ENCODE peak calls at places on chromosomes 4 and X, in six cellular contexts. V, N, J, I, C and S are unnamed samples.

GRCh38 chr4:179858221-179858620 is 2385.0 kb upstream of the TENM3 start:
- DNase-seq in V (no peak), N (no peak), J (no peak), I (no peak), C (no peak), S (no peak)

GRCh38 chr4:94758141-94758699 is 465 bp downstream of the BMPR1B start:
- DNase-seq in V (peak), N (peak), J (no peak), I (peak), C (no peak), S (peak)

GRCh38 chr4:156476359-156476758 is 495.2 kb downstream of the PDGFC start:
- DNase-seq in V (peak), N (no peak), J (no peak), I (no peak), C (no peak), S (peak)

GRCh38 chrX:119391279-119391678 is 7.9 kb upstream of the SLC25A43 start:
- DNase-seq in V (peak), N (no peak), J (no peak), I (peak), C (no peak), S (peak)

GRCh38 chr4:71389149-71389840 is 50.5 kb downstream of the SLC4A4 start:
- DNase-seq in V (no peak), N (no peak), J (no peak), I (no peak), C (no peak), S (no peak)

GRCh38 chrX:74520291-74520690 is 94.1 kb downstream of the RLIM start:
- DNase-seq in V (no peak), N (no peak), J (no peak), I (no peak), C (no peak), S (no peak)

GRCh38 chr4:24595662-24596061 is 11.3 kb upstream of the DHX15 start:
- DNase-seq in V (no peak), N (no peak), J (no peak), I (no peak), C (no peak), S (no peak)

GRCh38 chr4:188171551-188171950 is 32.3 kb downstream of the TRIML1 start:
- DNase-seq in V (no peak), N (no peak), J (no peak), I (no peak), C (no peak), S (no peak)

GRCh38 chr4:77418333-77418732 is 187.3 kb upstream of the CXCL13 start:
- DNase-seq in V (peak), N (no peak), J (no peak), I (no peak), C (no peak), S (peak)

GRCh38 chrX:1386338-1387127 is 5.4 kb downstream of the SLC25A6 start:
- DNase-seq in V (no peak), N (peak), J (no peak), I (peak), C (no peak), S (no peak)

GRCh38 chr4:73916172-73916925 is 47.2 kb downstream of the CXCL1 start:
- DNase-seq in V (no peak), N (no peak), J (no peak), I (no peak), C (no peak), S (no peak)

GRCh38 chr4:77215107-77215506 is 58.1 kb downstream of the CCNG2 start:
- DNase-seq in V (no peak), N (no peak), J (no peak), I (no peak), C (no peak), S (no peak)

GRCh38 chrX:108584617-108585211 is 145.1 kb downstream of the COL4A5 start:
- DNase-seq in V (peak), N (no peak), J (peak), I (peak), C (no peak), S (peak)

GRCh38 chr4:99507762-99508161 is 3.1 kb upstream of the C4orf17 start:
- DNase-seq in V (no peak), N (no peak), J (no peak), I (no peak), C (no peak), S (no peak)

GRCh38 chr4:185640809-185641675 is 105.7 kb upstream of the PDLIM3 start:
- DNase-seq in V (peak), N (no peak), J (no peak), I (no peak), C (no peak), S (no peak)

GRCh38 chr4:76980280-76980679 is 30.7 kb downstream of the SEPTIN11 start:
- DNase-seq in V (no peak), N (no peak), J (no peak), I (no peak), C (no peak), S (no peak)

GRCh38 chr4:86506591-86506990 is 87.5 kb upstream of the PTPN13 start:
- DNase-seq in V (no peak), N (no peak), J (no peak), I (no peak), C (no peak), S (no peak)

GRCh38 chr4:4608214-4608537 is 66.3 kb upstream of the STX18 start:
- DNase-seq in V (no peak), N (no peak), J (no peak), I (no peak), C (no peak), S (no peak)

GRCh38 chr4:2243682-2244380 is 1.9 kb upstream of the HAUS3 start:
- DNase-seq in V (peak), N (no peak), J (peak), I (no peak), C (no peak), S (no peak)

GRCh38 chr4:17587094-17587822 is 10.3 kb downstream of the LAP3 start:
- DNase-seq in V (no peak), N (no peak), J (no peak), I (no peak), C (no peak), S (no peak)